ENCODE peak calls at places on chromosomes 2 and 18, in six cellular contexts. E is GM12892; B is SHP77 treated with DMSO at 0.1 percent for 48 hours; J is COR-L47; R is activated CD4-positive, CD25-positive, alpha-beta regulatory T cell; I is EL. G is an unnamed sample.

GRCh38 chr2:200089040-200089755 is 133.8 kb downstream of the MAIP1 start:
- DNase-seq in E (no peak), B (no peak), J (no peak), R (no peak), I (no peak), G (no peak)

GRCh38 chr2:215609089-215610032 is 173.5 kb upstream of the FN1 start:
- DNase-seq in E (no peak), B (no peak), J (no peak), R (no peak), I (peak), G (no peak)

GRCh38 chr2:57497489-57498096 is 549.0 kb upstream of the VRK2 start:
- DNase-seq in E (no peak), B (peak), J (peak), R (no peak), I (peak), G (no peak)

GRCh38 chr2:197559656-197560055 is 43.8 kb downstream of the MOB4 start:
- DNase-seq in E (no peak), B (no peak), J (no peak), R (no peak), I (no peak), G (no peak)

GRCh38 chr2:207115715-207116364 is 49.9 kb downstream of the KLF7 start:
- DNase-seq in E (no peak), B (no peak), J (no peak), R (no peak), I (no peak), G (no peak)

GRCh38 chr2:236319036-236319435 is 54.8 kb upstream of the ASB18 start:
- DNase-seq in E (no peak), B (no peak), J (no peak), R (no peak), I (peak), G (no peak)

GRCh38 chr2:240232961-240233890 is 92.8 kb upstream of the OTOS start:
- DNase-seq in E (peak), B (no peak), J (no peak), R (peak), I (peak), G (peak)

GRCh38 chr2:120161190-120161589 is 62.0 kb downstream of the TMEM185B start:
- DNase-seq in E (no peak), B (no peak), J (no peak), R (no peak), I (no peak), G (no peak)

GRCh38 chr2:13230221-13230620 is 513.5 kb downstream of the TRIB2 start:
- DNase-seq in E (no peak), B (peak), J (peak), R (no peak), I (peak), G (no peak)

GRCh38 chr18:37564796-37565137 is 831 bp downstream of the CELF4 start:
- DNase-seq in E (no peak), B (no peak), J (no peak), R (no peak), I (peak), G (no peak)